ENCODE peak calls at places on chromosome 16, in six cellular contexts. One of them, this sample, is unnamed.

GRCh38 chr16:50260206-50261159 is 5.9 kb upstream of the ADCY7 start:
- DNase-seq in endothelial cell: no peak
- DNase-seq in tibial artery: peak
- DNase-seq in mammary epithelial cell: no peak
- DNase-seq in stomach: no peak
- DNase-seq in suprapubic skin: no peak
- DNase-seq in this sample: no peak

GRCh38 chr16:20812510-20812909 is 6.2 kb downstream of the REXO5 start:
- DNase-seq in mammary epithelial cell: no peak
- DNase-seq in stomach: no peak
- DNase-seq in endothelial cell: no peak
- DNase-seq in suprapubic skin: no peak
- DNase-seq in tibial artery: no peak
- DNase-seq in this sample: no peak

GRCh38 chr16:74771656-74772315 is 2.8 kb downstream of the FA2H start:
- DNase-seq in endothelial cell: no peak
- DNase-seq in suprapubic skin: no peak
- DNase-seq in tibial artery: no peak
- DNase-seq in mammary epithelial cell: no peak
- DNase-seq in stomach: no peak
- DNase-seq in this sample: peak

GRCh38 chr16:87603684-87604571 is 1.6 kb downstream of the JPH3 start:
- DNase-seq in mammary epithelial cell: no peak
- DNase-seq in stomach: no peak
- DNase-seq in suprapubic skin: no peak
- DNase-seq in endothelial cell: no peak
- DNase-seq in tibial artery: no peak
- DNase-seq in this sample: no peak

GRCh38 chr16:316741-317464 is 33.9 kb downstream of the PDIA2 start:
- DNase-seq in stomach: no peak
- DNase-seq in mammary epithelial cell: no peak
- DNase-seq in tibial artery: no peak
- DNase-seq in suprapubic skin: no peak
- DNase-seq in endothelial cell: no peak
- DNase-seq in this sample: no peak

GRCh38 chr16:81729451-81729850 is 49.6 kb upstream of the PLCG2 start:
- DNase-seq in suprapubic skin: no peak
- DNase-seq in endothelial cell: no peak
- DNase-seq in stomach: no peak
- DNase-seq in mammary epithelial cell: no peak
- DNase-seq in tibial artery: no peak
- DNase-seq in this sample: no peak

GRCh38 chr16:56347670-56348069 is 77.7 kb downstream of the AMFR start:
- DNase-seq in mammary epithelial cell: no peak
- DNase-seq in tibial artery: no peak
- DNase-seq in suprapubic skin: peak
- DNase-seq in endothelial cell: no peak
- DNase-seq in stomach: no peak
- DNase-seq in this sample: no peak

GRCh38 chr16:55359946-55360345 is 35.9 kb downstream of the IRX6 start:
- DNase-seq in mammary epithelial cell: no peak
- DNase-seq in endothelial cell: no peak
- DNase-seq in suprapubic skin: no peak
- DNase-seq in tibial artery: no peak
- DNase-seq in stomach: no peak
- DNase-seq in this sample: no peak

GRCh38 chr16:4690946-4691665 is 2.3 kb upstream of the NUDT16L1 start:
- DNase-seq in tibial artery: no peak
- DNase-seq in stomach: no peak
- DNase-seq in suprapubic skin: peak
- DNase-seq in mammary epithelial cell: no peak
- DNase-seq in endothelial cell: no peak
- DNase-seq in this sample: no peak

GRCh38 chr16:89827383-89828198 is 684 bp upstream of the SPIRE2 start:
- DNase-seq in suprapubic skin: no peak
- DNase-seq in stomach: peak
- DNase-seq in mammary epithelial cell: no peak
- DNase-seq in endothelial cell: peak
- DNase-seq in tibial artery: no peak
- DNase-seq in this sample: no peak

GRCh38 chr16:71421911-71422310 is 19.9 kb downstream of the TLE7 start:
- DNase-seq in endothelial cell: peak
- DNase-seq in mammary epithelial cell: peak
- DNase-seq in stomach: no peak
- DNase-seq in suprapubic skin: no peak
- DNase-seq in tibial artery: no peak
- DNase-seq in this sample: peak

GRCh38 chr16:68064791-68065365 is 20.3 kb upstream of the NFATC3 start:
- DNase-seq in suprapubic skin: peak
- DNase-seq in tibial artery: peak
- DNase-seq in endothelial cell: peak
- DNase-seq in mammary epithelial cell: peak
- DNase-seq in stomach: peak
- DNase-seq in this sample: peak
- TF ChIP-seq CTCF in suprapubic skin: peak
- TF ChIP-seq CTCF in tibial artery: peak
- TF ChIP-seq CTCF in endothelial cell: peak
- TF ChIP-seq CTCF in mammary epithelial cell: peak
- TF ChIP-seq CTCF in stomach: peak
- TF ChIP-seq CTCF in this sample: peak

DNA sequence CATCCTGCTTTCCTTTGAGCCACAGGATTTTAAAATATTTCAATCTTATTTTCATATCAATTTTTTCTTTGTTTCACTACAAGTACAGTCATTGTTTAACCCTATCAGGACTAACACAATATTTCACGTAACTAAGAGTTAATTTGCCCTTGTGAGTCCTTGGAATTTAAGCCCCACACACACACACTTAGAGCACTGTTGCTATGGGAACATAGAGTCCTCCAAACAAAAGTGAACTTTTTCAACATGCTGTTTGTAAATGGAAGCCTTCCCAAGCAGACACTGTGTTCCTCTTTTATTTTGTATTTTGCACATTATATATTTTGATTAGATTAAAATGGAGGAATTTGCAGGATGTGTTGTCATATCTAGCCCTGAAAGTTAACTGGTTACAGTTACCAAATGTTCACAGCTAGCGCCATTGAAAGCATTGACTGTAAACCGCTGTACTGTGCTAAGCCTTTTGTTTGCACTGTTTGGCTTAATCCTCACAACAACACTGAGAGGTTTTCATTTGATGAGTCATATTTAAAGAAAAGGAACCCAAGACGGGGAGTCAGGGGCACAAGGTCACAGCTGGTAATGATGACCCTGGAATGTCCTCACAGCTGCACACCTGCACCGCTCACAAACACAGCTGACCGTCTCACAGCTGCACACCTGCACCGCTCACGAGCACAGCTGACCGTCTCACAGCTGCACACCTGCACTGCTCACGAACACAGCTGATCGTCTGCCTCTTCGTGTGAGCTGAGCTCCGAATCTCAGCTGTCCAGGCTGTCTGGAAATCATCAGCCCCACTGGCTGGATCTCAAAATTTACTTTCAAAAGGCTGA is 6.3 kb downstream of the HSBP1 start:
- DNase-seq in stomach: no peak
- DNase-seq in mammary epithelial cell: peak
- DNase-seq in suprapubic skin: no peak
- DNase-seq in tibial artery: no peak
- DNase-seq in endothelial cell: no peak
- DNase-seq in this sample: no peak
- TF ChIP-seq CTCF in stomach: no peak
- TF ChIP-seq CTCF in mammary epithelial cell: no peak
- TF ChIP-seq CTCF in suprapubic skin: no peak
- TF ChIP-seq CTCF in tibial artery: no peak
- TF ChIP-seq CTCF in endothelial cell: no peak
- TF ChIP-seq CTCF in this sample: no peak

DNA sequence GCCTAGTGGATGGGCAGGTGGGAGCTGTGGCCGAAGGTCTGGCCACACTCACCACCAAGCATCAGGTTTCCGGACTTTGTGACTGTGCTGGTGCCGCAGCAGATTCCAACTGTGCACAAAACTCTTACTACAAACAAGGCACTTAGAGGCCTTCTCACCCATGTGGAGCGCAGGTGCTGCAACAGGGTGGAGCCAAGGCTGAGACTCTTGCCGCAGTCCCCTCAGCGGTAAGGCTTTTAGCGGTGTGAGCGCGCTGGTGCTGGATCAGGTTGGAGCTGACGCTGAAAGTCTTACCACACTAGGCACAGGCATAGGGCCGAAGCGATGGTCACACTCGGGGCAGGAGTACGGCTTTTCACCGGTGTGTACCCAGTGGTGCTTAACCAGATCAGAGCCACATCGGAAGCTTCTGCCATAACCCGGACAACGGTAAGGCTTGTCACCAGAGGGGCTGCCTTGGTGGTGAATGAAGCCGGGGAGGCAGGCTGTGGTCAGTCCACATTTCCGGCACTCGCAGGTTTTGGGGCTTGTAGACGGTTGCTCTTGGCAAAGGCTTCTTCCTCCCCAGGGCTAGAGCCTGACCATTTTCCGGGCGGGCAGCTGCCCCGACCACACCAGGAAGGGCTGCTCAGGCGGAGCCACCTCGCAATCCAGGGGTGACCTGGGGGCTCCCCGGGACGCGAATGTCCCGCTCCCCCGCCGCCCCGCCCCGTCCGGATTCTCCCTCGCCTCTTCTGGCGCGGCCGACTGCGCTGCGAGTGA is 1.0 kb upstream of the ARMC5 start:
- DNase-seq in suprapubic skin: peak
- DNase-seq in stomach: peak
- DNase-seq in endothelial cell: peak
- DNase-seq in tibial artery: peak
- DNase-seq in mammary epithelial cell: peak
- DNase-seq in this sample: peak
- TF ChIP-seq CTCF in suprapubic skin: no peak
- TF ChIP-seq CTCF in stomach: no peak
- TF ChIP-seq CTCF in endothelial cell: no peak
- TF ChIP-seq CTCF in tibial artery: no peak
- TF ChIP-seq CTCF in mammary epithelial cell: peak
- TF ChIP-seq CTCF in this sample: no peak

GRCh38 chr16:57627184-57627871 is 1.1 kb upstream of the ADGRG1 start:
- DNase-seq in tibial artery: no peak
- DNase-seq in stomach: no peak
- DNase-seq in endothelial cell: peak
- DNase-seq in mammary epithelial cell: peak
- DNase-seq in suprapubic skin: no peak
- DNase-seq in this sample: no peak

GRCh38 chr16:57628782-57629181 is 352 bp downstream of the ADGRG1 start:
- DNase-seq in suprapubic skin: no peak
- DNase-seq in mammary epithelial cell: no peak
- DNase-seq in stomach: no peak
- DNase-seq in endothelial cell: no peak
- DNase-seq in tibial artery: no peak
- DNase-seq in this sample: no peak

GRCh38 chr16:57626420-57627170 is 1.8 kb upstream of the ADGRG1 start:
- DNase-seq in mammary epithelial cell: no peak
- DNase-seq in endothelial cell: no peak
- DNase-seq in tibial artery: no peak
- DNase-seq in stomach: no peak
- DNase-seq in suprapubic skin: no peak
- DNase-seq in this sample: no peak

GRCh38 chr16:57629516-57630401 is 1.3 kb downstream of the ADGRG1 start:
- DNase-seq in tibial artery: no peak
- DNase-seq in endothelial cell: no peak
- DNase-seq in mammary epithelial cell: no peak
- DNase-seq in stomach: no peak
- DNase-seq in suprapubic skin: no peak
- DNase-seq in this sample: no peak

GRCh38 chr16:57628008-57628781 is at the start of gene ADGRG1:
- DNase-seq in stomach: peak
- DNase-seq in suprapubic skin: peak
- DNase-seq in mammary epithelial cell: peak
- DNase-seq in endothelial cell: peak
- DNase-seq in tibial artery: peak
- DNase-seq in this sample: peak
- TF ChIP-seq CTCF in stomach: peak
- TF ChIP-seq CTCF in suprapubic skin: peak
- TF ChIP-seq CTCF in mammary epithelial cell: peak
- TF ChIP-seq CTCF in endothelial cell: no peak
- TF ChIP-seq CTCF in tibial artery: no peak
- TF ChIP-seq CTCF in this sample: no peak

DNA sequence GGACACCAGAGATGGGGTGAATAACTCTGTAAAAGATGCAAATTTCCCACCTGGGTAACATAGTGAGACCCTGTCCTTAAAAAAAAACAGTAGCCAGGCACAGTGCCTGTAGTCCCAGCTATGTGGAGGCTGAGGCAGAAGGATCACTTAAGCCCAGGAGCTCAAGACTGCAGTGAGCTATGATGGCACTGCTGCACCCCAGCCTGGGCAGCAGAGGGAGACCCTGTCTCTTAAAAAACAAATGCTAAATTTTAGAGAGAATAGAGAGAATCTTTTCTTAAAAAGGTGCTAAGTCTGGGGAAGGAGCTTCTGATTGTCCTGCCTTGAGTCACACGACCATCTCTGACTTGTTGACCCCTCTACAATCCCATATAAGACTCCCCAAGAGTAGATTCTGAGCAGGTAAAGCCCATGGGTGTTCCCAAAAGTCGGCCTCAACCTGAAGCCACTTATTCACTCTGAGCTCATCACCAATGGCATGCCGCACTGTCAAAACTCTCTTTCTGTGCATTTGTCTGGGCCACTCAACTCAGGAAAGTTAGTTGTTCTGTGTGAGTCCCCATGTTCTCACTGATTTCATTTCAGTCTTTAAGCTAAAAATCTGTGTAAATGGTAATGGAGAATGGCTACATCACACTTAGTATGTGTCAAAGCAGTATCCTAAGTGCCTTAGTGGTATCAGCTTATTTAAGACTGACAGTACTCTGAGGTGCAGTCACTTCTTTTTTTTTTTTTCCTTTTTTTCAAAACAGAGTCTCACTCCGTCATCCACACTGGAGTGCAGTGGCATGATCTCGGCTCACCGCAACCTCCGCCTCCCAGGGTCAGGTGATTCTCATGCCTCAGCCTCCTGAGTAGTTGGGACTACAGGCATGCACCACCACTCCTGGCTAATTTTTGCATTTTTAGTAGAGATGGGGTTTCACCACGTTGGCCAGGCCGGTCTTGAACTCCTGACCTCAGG is 41.6 kb downstream of the PRKCB start:
- DNase-seq in suprapubic skin: no peak
- DNase-seq in tibial artery: no peak
- DNase-seq in endothelial cell: no peak
- DNase-seq in mammary epithelial cell: no peak
- DNase-seq in stomach: no peak
- DNase-seq in this sample: peak
- TF ChIP-seq CTCF in suprapubic skin: no peak
- TF ChIP-seq CTCF in tibial artery: no peak
- TF ChIP-seq CTCF in endothelial cell: no peak
- TF ChIP-seq CTCF in mammary epithelial cell: peak
- TF ChIP-seq CTCF in stomach: no peak
- TF ChIP-seq CTCF in this sample: peak

This sample was measured in GM10248.